ENCODE peak calls at places on chromosomes 16 and 17, in ten cellular contexts. B, W, E, A, K, Q, R, O, C and P are unnamed samples.

GRCh38 chr17:63984651-63985386 is 12.1 kb upstream of the SCN4A start:
- DNase-seq in B (peak), R (peak), Q (peak), A (peak), W (no peak), C (no peak), O (peak), K (no peak), E (peak), P (peak)

GRCh38 chr17:81794509-81794908 is 9.4 kb upstream of the GCGR start:
- DNase-seq in A (no peak), O (no peak), W (no peak), E (no peak), B (peak), C (no peak), R (no peak), K (no peak), Q (no peak), P (no peak)

GRCh38 chr16:68232335-68232734 is 3.6 kb downstream of the ESRP2 start:
- DNase-seq in O (no peak), E (no peak), Q (no peak), B (no peak), R (no peak), C (no peak), K (no peak), W (no peak), A (no peak), P (no peak)

GRCh38 chr16:48542966-48543365 is 67.0 kb downstream of the N4BP1 start:
- DNase-seq in R (no peak), K (no peak), W (no peak), A (no peak), C (no peak), Q (no peak), E (no peak), B (no peak), O (no peak), P (no peak)

GRCh38 chr16:65532218-65532617 is 410.4 kb upstream of the CDH11 start:
- DNase-seq in R (peak), E (no peak), Q (no peak), B (peak), C (no peak), O (no peak), W (no peak), K (no peak), A (no peak), P (no peak)

GRCh38 chr17:62627219-62627903 is at the start of gene MRC2:
- DNase-seq in C (peak), E (peak), O (peak), Q (peak), K (no peak), W (peak), A (peak), R (peak), B (peak), P (no peak)

GRCh38 chr17:2204393-2204792 is 99.2 kb downstream of the SMG6 start:
- DNase-seq in Q (no peak), E (no peak), R (no peak), B (no peak), W (no peak), C (no peak), K (no peak), O (no peak), A (no peak), P (peak)

GRCh38 chr16:51898872-51899271 is 648.1 kb downstream of the TOX3 start:
- DNase-seq in E (no peak), Q (no peak), R (peak), B (no peak), O (no peak), C (no peak), K (no peak), A (no peak), W (no peak), P (peak)

GRCh38 chr16:71185366-71185765 is 45.2 kb downstream of the HYDIN start:
- DNase-seq in C (no peak), B (no peak), E (peak), K (no peak), Q (no peak), A (no peak), W (no peak), O (no peak), R (no peak), P (no peak)

GRCh38 chr17:45339646-45340605 is 23.1 kb upstream of the MAP3K14 start:
- DNase-seq in B (no peak), E (no peak), C (no peak), R (no peak), K (no peak), O (no peak), A (no peak), Q (no peak), W (no peak), P (no peak)

GRCh38 chr17:71071837-71072236 is 902.5 kb downstream of the KCNJ2 start:
- DNase-seq in C (no peak), E (peak), A (no peak), Q (peak), O (no peak), W (no peak), B (no peak), K (no peak), R (peak), P (no peak)

GRCh38 chr17:34673995-34674900 is 94.9 kb downstream of the TMEM132E start:
- DNase-seq in O (no peak), R (no peak), W (no peak), B (peak), C (no peak), Q (no peak), A (no peak), E (no peak), K (no peak), P (no peak)